ENCODE peak calls at places on chromosomes 3 and 15, in four cellular contexts. A is effector memory CD8-positive, alpha-beta T cell; C is fibroblast of mammary gland; O is effector memory CD4-positive, alpha-beta T cell. D is an unnamed sample.

GRCh38 chr3:99665017-99665416 is 26.6 kb downstream of the COL8A1 start:
- DNase-seq in C (no peak), A (no peak), O (no peak), D (no peak)

GRCh38 chr3:185253645-185254410 is at the start of gene EHHADH:
- DNase-seq in C (peak), O (peak), A (peak), D (peak)

GRCh38 chr3:105367406-105368213 is 901 bp downstream of the ALCAM start:
- DNase-seq in O (peak), A (peak), C (peak), D (peak)

GRCh38 chr3:49554639-49555265 is 475 bp downstream of the BSN start:
- DNase-seq in C (no peak), A (peak), O (peak), D (peak)

GRCh38 chr3:103730744-103731143 is 1295.9 kb downstream of the ZPLD1 start:
- DNase-seq in O (no peak), C (no peak), A (no peak), D (no peak)

GRCh38 chr3:81758275-81758674 is 3.2 kb downstream of the GBE1 start:
- DNase-seq in C (peak), A (no peak), O (no peak), D (no peak)

GRCh38 chr3:49260711-49261357 is 16.2 kb downstream of the C3orf62 start:
- DNase-seq in O (no peak), A (no peak), C (peak), D (no peak)

GRCh38 chr3:14605070-14605469 is 46.5 kb upstream of the CCDC174 start:
- DNase-seq in A (no peak), O (no peak), C (peak), D (no peak)

GRCh38 chr15:51172190-51172589 is 77.5 kb upstream of the TNFAIP8L3 start:
- DNase-seq in O (no peak), A (no peak), C (peak), D (no peak)

GRCh38 chr3:170228093-170228766 is 6.0 kb downstream of the PRKCI start:
- DNase-seq in A (no peak), O (no peak), C (no peak), D (no peak)

GRCh38 chr3:79297242-79297641 is 470.6 kb downstream of the ROBO1 start:
- DNase-seq in A (no peak), O (no peak), C (peak), D (no peak)

GRCh38 chr3:146125946-146126345 is 35.0 kb downstream of the PLOD2 start:
- DNase-seq in A (no peak), C (peak), O (no peak), D (no peak)

D was measured in posterior cingulate gyrus.